ENCODE peak calls at places on chromosome 2, in ten cellular contexts. L is GM06990, G is upper lobe of right lung, T is colonic mucosa, M is gastrocnemius medialis, D is Peyer's patch, J is SK-N-SH, F is MM.1S, S is OCI-LY7, I is mammary epithelial cell. Z is an unnamed sample.

GRCh38 chr2:8394131-8394530 is 287.7 kb upstream of the ID2 start:
- DNase-seq in G (no peak), S (no peak), T (no peak), F (no peak), L (no peak), M (no peak), I (no peak), J (no peak), D (no peak), Z (no peak)

GRCh38 chr2:75560022-75560767 is 544 bp downstream of the EVA1A start:
- DNase-seq in D (no peak), S (no peak), I (peak; percentile 52), G (peak; percentile 74), J (peak; percentile 44), T (no peak), M (no peak), L (no peak), F (peak; percentile 7), Z (peak; percentile 42)

GRCh38 chr2:64654993-64655666 is 1.4 kb upstream of the SERTAD2 start:
- DNase-seq in T (no peak), L (no peak), M (no peak), I (no peak), D (no peak), F (peak; percentile 62), S (peak; percentile 69), J (no peak), G (no peak), Z (no peak)

GRCh38 chr2:120105360-120105759 is 92.5 kb downstream of the EPB41L5 start:
- DNase-seq in G (no peak), S (no peak), L (peak; percentile 47), T (no peak), I (no peak), F (no peak), D (no peak), J (no peak), M (no peak), Z (no peak)

GRCh38 chr2:134379293-134379692 is 125.4 kb downstream of the MGAT5 start:
- DNase-seq in G (no peak), F (no peak), M (no peak), L (no peak), T (no peak), J (no peak), I (peak; percentile 31), S (no peak), D (no peak), Z (no peak)

GRCh38 chr2:62140785-62141740 is 54.9 kb upstream of the B3GNT2 start:
- DNase-seq in I (no peak), J (no peak), T (no peak), F (peak; percentile 66), M (no peak), D (no peak), G (no peak), L (peak; percentile 55), S (peak; percentile 84), Z (no peak)

GRCh38 chr2:68429311-68429826 is 37.7 kb downstream of the FBXO48 start:
- DNase-seq in F (no peak), D (no peak), L (no peak), G (no peak), J (no peak), I (no peak), M (no peak), T (no peak), S (no peak), Z (peak; percentile 62)

GRCh38 chr2:219109468-219109867 is 48.7 kb upstream of the IHH start:
- DNase-seq in G (peak; percentile 73), L (no peak), M (no peak), I (no peak), J (no peak), S (no peak), F (no peak), D (no peak), T (peak; percentile 92), Z (no peak)

GRCh38 chr2:28755411-28755810 is 3.8 kb downstream of the PPP1CB start:
- DNase-seq in J (no peak), F (no peak), G (no peak), T (no peak), S (no peak), L (no peak), I (peak; percentile 40), M (no peak), D (no peak), Z (no peak)

GRCh38 chr2:11802782-11803191 is 56.4 kb downstream of the LPIN1 start:
- DNase-seq in S (no peak), D (no peak), T (no peak), F (no peak), I (no peak), M (no peak), G (no peak), L (no peak), J (no peak), Z (peak; percentile 74)

GRCh38 chr2:147099845-147100244 is 745.0 kb upstream of the ACVR2A start:
- DNase-seq in F (no peak), I (peak; percentile 64), S (no peak), L (no peak), G (no peak), T (no peak), D (no peak), M (no peak), J (no peak), Z (no peak)
- TF ChIP-seq CTCF in F (no peak), I (no peak), S (no peak), L (no peak), G (no peak), T (no peak), D (no peak), M (no peak), J (no peak), Z (no peak)

DNA sequence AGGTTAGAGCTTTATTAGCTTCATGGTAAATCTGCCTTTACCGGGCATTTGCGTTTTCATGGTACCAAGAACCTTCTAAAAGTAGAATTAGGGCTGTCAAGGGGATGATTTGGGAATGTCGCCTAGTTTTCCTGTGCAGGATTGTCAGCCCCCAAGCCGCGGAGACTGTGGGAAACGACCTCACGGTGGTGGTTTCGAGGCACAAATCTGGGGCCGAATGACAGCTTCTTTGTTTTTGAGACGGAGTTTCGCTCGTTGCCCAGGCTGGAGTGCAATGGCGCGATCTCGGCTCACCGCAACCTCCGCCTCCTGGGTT is 615 bp upstream of the USP39 start:
- DNase-seq in F (no peak), M (no peak), T (no peak), J (no peak), S (no peak), I (no peak), L (no peak), D (no peak), G (no peak), Z (no peak)
- H3K36me3 ChIP-seq in F (no peaks in the 10 kb centered on the region), M (no peaks in the 10 kb centered on the region), T (no peaks in the 10 kb centered on the region), J (peaks cover 3% of the 10 kb centered on the region), S (peaks cover 33% of the 10 kb centered on the region), I (peaks cover 5% of the 10 kb centered on the region), L (no peaks in the 10 kb centered on the region), D (peaks cover 18% of the 10 kb centered on the region), G (peaks cover 18% of the 10 kb centered on the region), Z (peaks cover 5% of the 10 kb centered on the region)

DNA sequence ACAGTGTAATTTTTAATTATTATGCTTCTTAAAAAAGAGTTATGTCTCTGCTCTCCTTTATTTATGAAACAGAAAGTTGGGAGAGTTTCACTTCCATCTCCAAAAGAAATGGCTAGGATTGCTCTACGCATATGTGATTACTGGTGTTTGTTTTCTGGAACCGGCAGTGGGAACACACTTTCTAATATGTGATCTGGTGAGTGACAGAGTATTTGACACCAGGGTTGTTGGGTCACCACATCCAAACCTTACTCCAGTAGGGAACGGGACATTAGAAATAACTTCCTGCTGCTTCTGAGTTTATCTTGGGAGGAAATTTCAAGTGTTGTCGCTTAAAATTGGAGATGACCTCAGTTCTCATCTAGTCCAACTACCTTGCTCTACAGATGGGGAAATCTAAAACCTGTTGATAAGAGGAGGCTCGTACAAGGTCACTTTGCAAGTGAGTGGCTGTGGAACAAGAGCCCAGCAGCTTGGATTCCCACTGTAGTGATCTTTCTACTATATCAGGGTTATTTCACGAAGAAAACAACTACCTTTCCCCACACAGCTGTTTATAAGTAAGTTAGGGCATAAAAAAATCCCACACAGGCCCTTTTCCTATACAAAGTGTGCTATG is 108.5 kb downstream of the TTC32 start:
- DNase-seq in G (no peak), D (no peak), J (no peak), L (no peak), F (no peak), S (no peak), T (no peak), I (no peak), M (no peak), Z (peak; percentile 14)
- TF ChIP-seq CTCF in G (no peak), D (no peak), J (no peak), L (no peak), F (no peak), S (no peak), T (no peak), I (no peak), M (no peak), Z (no peak)

DNA sequence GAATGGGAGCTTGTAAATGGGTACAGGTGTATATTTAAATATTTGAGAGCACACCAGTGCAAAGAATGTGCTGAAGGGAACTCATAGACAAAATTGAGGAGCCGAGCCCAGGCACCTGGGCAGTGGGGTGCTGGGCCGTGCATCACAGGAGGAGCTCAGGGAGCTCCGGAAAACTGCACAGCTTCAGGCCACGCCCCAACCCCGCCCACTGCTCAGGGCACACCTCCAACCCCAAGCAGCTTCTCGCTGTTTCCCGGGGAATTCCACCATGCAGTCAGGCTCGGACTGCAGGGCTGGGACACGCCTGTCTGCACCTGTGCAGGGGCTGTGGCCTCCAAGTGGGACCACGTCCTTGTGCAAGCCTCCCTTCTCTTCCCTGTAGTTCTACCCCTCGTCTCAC is 243.1 kb downstream of the HDAC4 start:
- DNase-seq in S (no peak), F (peak; percentile 80), T (peak; percentile 91), J (no peak), L (no peak), G (peak; percentile 78), M (no peak), D (no peak), I (peak; percentile 44), Z (peak; percentile 33)
- H3K36me3 ChIP-seq in S (no peaks in the 10 kb centered on the region), F (no peaks in the 10 kb centered on the region), T (no peaks in the 10 kb centered on the region), J (no peaks in the 10 kb centered on the region), L (no peaks in the 10 kb centered on the region), G (peaks cover 49% of the 10 kb centered on the region), M (no peaks in the 10 kb centered on the region), D (peaks cover 47% of the 10 kb centered on the region), I (no peaks in the 10 kb centered on the region), Z (no peaks in the 10 kb centered on the region)